ENCODE peak calls at places on chromosomes 16 and 17, in nine cellular contexts. One of them, this sample, is unnamed. For H3K36me3, the result is how much of the 10 kb centered on the place peaks cover.

GRCh38 chr17:48612456-48612853 is 1.6 kb upstream of the HOXB7 start:
- DNase-seq in pancreas: no peak
- DNase-seq in breast epithelium: no peak
- DNase-seq in tibial artery: no peak
- DNase-seq in IMR-90: peak
- DNase-seq in endodermal cell: no peak
- DNase-seq in esophagus squamous epithelium: no peak
- DNase-seq in testis: no peak
- DNase-seq in K562: no peak
- DNase-seq in this sample: peak

GRCh38 chr17:76267051-76267576 is 2.0 kb downstream of the UBALD2 start:
- DNase-seq in breast epithelium: no peak
- DNase-seq in testis: no peak
- DNase-seq in pancreas: no peak
- DNase-seq in K562: no peak
- DNase-seq in tibial artery: no peak
- DNase-seq in esophagus squamous epithelium: no peak
- DNase-seq in endodermal cell: no peak
- DNase-seq in IMR-90: no peak
- DNase-seq in this sample: no peak

GRCh38 chr17:48718162-48718780 is 4.0 kb downstream of the PRAC1 start:
- DNase-seq in esophagus squamous epithelium: no peak
- DNase-seq in pancreas: no peak
- DNase-seq in K562: no peak
- DNase-seq in IMR-90: no peak
- DNase-seq in tibial artery: no peak
- DNase-seq in testis: no peak
- DNase-seq in breast epithelium: no peak
- DNase-seq in endodermal cell: no peak
- DNase-seq in this sample: no peak

GRCh38 chr17:36183001-36183810 is 6.8 kb upstream of the TBC1D3B start:
- DNase-seq in esophagus squamous epithelium: no peak
- DNase-seq in breast epithelium: peak
- DNase-seq in tibial artery: peak
- DNase-seq in pancreas: peak
- DNase-seq in endodermal cell: peak
- DNase-seq in IMR-90: peak
- DNase-seq in K562: peak
- DNase-seq in testis: peak
- DNase-seq in this sample: no peak

GRCh38 chr17:5220074-5220473 is 14.6 kb downstream of the SCIMP start:
- DNase-seq in breast epithelium: no peak
- DNase-seq in esophagus squamous epithelium: no peak
- DNase-seq in pancreas: no peak
- DNase-seq in K562: no peak
- DNase-seq in IMR-90: no peak
- DNase-seq in endodermal cell: no peak
- DNase-seq in testis: no peak
- DNase-seq in tibial artery: no peak
- DNase-seq in this sample: no peak

GRCh38 chr17:79924639-79924976 is 85.4 kb upstream of the CBX4 start:
- DNase-seq in endodermal cell: no peak
- DNase-seq in tibial artery: no peak
- DNase-seq in IMR-90: no peak
- DNase-seq in esophagus squamous epithelium: no peak
- DNase-seq in pancreas: no peak
- DNase-seq in breast epithelium: no peak
- DNase-seq in K562: no peak
- DNase-seq in testis: no peak
- DNase-seq in this sample: no peak

GRCh38 chr17:42775534-42776098 is 2.4 kb downstream of the VPS25 start:
- DNase-seq in IMR-90: peak
- DNase-seq in K562: peak
- DNase-seq in testis: no peak
- DNase-seq in tibial artery: no peak
- DNase-seq in esophagus squamous epithelium: no peak
- DNase-seq in endodermal cell: no peak
- DNase-seq in breast epithelium: no peak
- DNase-seq in pancreas: no peak
- DNase-seq in this sample: no peak

GRCh38 chr17:75237100-75238014 is 24.0 kb downstream of the GGA3 start:
- DNase-seq in breast epithelium: no peak
- DNase-seq in endodermal cell: no peak
- DNase-seq in IMR-90: no peak
- DNase-seq in esophagus squamous epithelium: no peak
- DNase-seq in K562: no peak
- DNase-seq in tibial artery: no peak
- DNase-seq in testis: no peak
- DNase-seq in pancreas: no peak
- DNase-seq in this sample: no peak

GRCh38 chr17:63552211-63552610 is 1.9 kb downstream of the DCAF7 start:
- DNase-seq in pancreas: no peak
- DNase-seq in IMR-90: peak
- DNase-seq in breast epithelium: peak
- DNase-seq in testis: no peak
- DNase-seq in K562: no peak
- DNase-seq in esophagus squamous epithelium: no peak
- DNase-seq in tibial artery: no peak
- DNase-seq in endodermal cell: peak
- DNase-seq in this sample: no peak

GRCh38 chr17:1177099-1177996 is 2.4 kb downstream of the ABR start:
- DNase-seq in tibial artery: no peak
- DNase-seq in pancreas: no peak
- DNase-seq in endodermal cell: no peak
- DNase-seq in IMR-90: peak
- DNase-seq in K562: no peak
- DNase-seq in esophagus squamous epithelium: no peak
- DNase-seq in testis: no peak
- DNase-seq in breast epithelium: no peak
- DNase-seq in this sample: no peak

GRCh38 chr16:1776991-1777374 is 4.0 kb upstream of the MRPS34 start:
- DNase-seq in testis: no peak
- DNase-seq in IMR-90: no peak
- DNase-seq in tibial artery: no peak
- DNase-seq in breast epithelium: no peak
- DNase-seq in endodermal cell: no peak
- DNase-seq in K562: no peak
- DNase-seq in pancreas: peak
- DNase-seq in esophagus squamous epithelium: no peak
- DNase-seq in this sample: no peak
- H3K36me3 ChIP-seq in testis: under half
- H3K36me3 ChIP-seq in IMR-90: under half
- H3K36me3 ChIP-seq in tibial artery: under half
- H3K36me3 ChIP-seq in breast epithelium: under half
- H3K36me3 ChIP-seq in endodermal cell: under half
- H3K36me3 ChIP-seq in K562: half or more
- H3K36me3 ChIP-seq in pancreas: under half
- H3K36me3 ChIP-seq in esophagus squamous epithelium: half or more
- H3K36me3 ChIP-seq in this sample: under half

GRCh38 chr16:23699100-23699499 is 13.9 kb downstream of the ERN2 start:
- DNase-seq in breast epithelium: peak
- DNase-seq in testis: no peak
- DNase-seq in tibial artery: no peak
- DNase-seq in endodermal cell: no peak
- DNase-seq in pancreas: no peak
- DNase-seq in K562: no peak
- DNase-seq in IMR-90: no peak
- DNase-seq in esophagus squamous epithelium: no peak
- DNase-seq in this sample: no peak

GRCh38 chr16:23694707-23695373 is 16.2 kb downstream of the PLK1 start:
- DNase-seq in pancreas: no peak
- DNase-seq in testis: peak
- DNase-seq in breast epithelium: no peak
- DNase-seq in IMR-90: peak
- DNase-seq in tibial artery: no peak
- DNase-seq in endodermal cell: peak
- DNase-seq in K562: peak
- DNase-seq in esophagus squamous epithelium: no peak
- DNase-seq in this sample: no peak

GRCh38 chr16:23692190-23692837 is 13.6 kb downstream of the PLK1 start:
- DNase-seq in IMR-90: no peak
- DNase-seq in endodermal cell: no peak
- DNase-seq in testis: no peak
- DNase-seq in pancreas: no peak
- DNase-seq in K562: no peak
- DNase-seq in tibial artery: no peak
- DNase-seq in breast epithelium: no peak
- DNase-seq in esophagus squamous epithelium: no peak
- DNase-seq in this sample: no peak

GRCh38 chr16:23691483-23692189 is 12.9 kb downstream of the PLK1 start:
- DNase-seq in breast epithelium: no peak
- DNase-seq in K562: no peak
- DNase-seq in IMR-90: no peak
- DNase-seq in endodermal cell: no peak
- DNase-seq in esophagus squamous epithelium: no peak
- DNase-seq in tibial artery: no peak
- DNase-seq in pancreas: no peak
- DNase-seq in testis: no peak
- DNase-seq in this sample: no peak

DNA sequence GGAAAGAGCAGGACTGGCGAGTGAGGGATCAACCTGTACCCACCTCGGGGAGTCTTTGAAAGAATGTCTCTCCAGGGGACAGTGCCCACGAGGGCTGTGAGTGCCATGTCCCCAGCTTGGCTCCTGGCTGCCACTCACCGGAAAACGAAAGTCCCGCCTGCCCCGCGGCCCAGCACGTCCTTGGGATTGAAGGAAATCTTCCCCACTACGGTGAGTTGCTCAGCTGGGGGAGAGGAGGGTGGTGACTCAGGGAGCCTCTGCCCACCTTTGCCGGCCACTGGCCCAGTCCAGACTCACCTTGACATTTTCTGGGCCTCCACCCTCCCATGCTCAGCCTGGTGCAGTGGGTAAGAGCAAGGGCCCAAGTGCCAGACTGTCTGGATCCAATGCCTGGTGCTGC is 17.1 kb downstream of the PLK1 start:
- DNase-seq in endodermal cell: no peak
- DNase-seq in IMR-90: no peak
- DNase-seq in K562: no peak
- DNase-seq in testis: no peak
- DNase-seq in breast epithelium: no peak
- DNase-seq in esophagus squamous epithelium: no peak
- DNase-seq in pancreas: no peak
- DNase-seq in tibial artery: no peak
- DNase-seq in this sample: no peak
- H3K4me3 ChIP-seq in endodermal cell: no peak
- H3K4me3 ChIP-seq in IMR-90: no peak
- H3K4me3 ChIP-seq in K562: no peak
- H3K4me3 ChIP-seq in testis: no peak
- H3K4me3 ChIP-seq in breast epithelium: no peak
- H3K4me3 ChIP-seq in esophagus squamous epithelium: no peak
- H3K4me3 ChIP-seq in pancreas: no peak
- H3K4me3 ChIP-seq in tibial artery: no peak
- H3K4me3 ChIP-seq in this sample: no peak

GRCh38 chr16:4463522-4464163 is 10.8 kb downstream of the NMRAL1 start:
- DNase-seq in testis: no peak
- DNase-seq in esophagus squamous epithelium: no peak
- DNase-seq in tibial artery: no peak
- DNase-seq in pancreas: no peak
- DNase-seq in breast epithelium: no peak
- DNase-seq in IMR-90: no peak
- DNase-seq in endodermal cell: no peak
- DNase-seq in K562: no peak
- DNase-seq in this sample: no peak

GRCh38 chr16:4455951-4456350 is 18.5 kb downstream of the NMRAL1 start:
- DNase-seq in testis: no peak
- DNase-seq in breast epithelium: no peak
- DNase-seq in tibial artery: no peak
- DNase-seq in esophagus squamous epithelium: no peak
- DNase-seq in pancreas: no peak
- DNase-seq in IMR-90: no peak
- DNase-seq in endodermal cell: no peak
- DNase-seq in K562: no peak
- DNase-seq in this sample: peak

GRCh38 chr16:4465977-4466779 is 8.2 kb downstream of the NMRAL1 start:
- DNase-seq in testis: no peak
- DNase-seq in breast epithelium: no peak
- DNase-seq in endodermal cell: no peak
- DNase-seq in pancreas: no peak
- DNase-seq in K562: no peak
- DNase-seq in tibial artery: no peak
- DNase-seq in esophagus squamous epithelium: no peak
- DNase-seq in IMR-90: no peak
- DNase-seq in this sample: no peak

GRCh38 chr16:4460936-4461249 is 13.5 kb downstream of the NMRAL1 start:
- DNase-seq in pancreas: no peak
- DNase-seq in K562: no peak
- DNase-seq in esophagus squamous epithelium: no peak
- DNase-seq in tibial artery: no peak
- DNase-seq in testis: no peak
- DNase-seq in breast epithelium: no peak
- DNase-seq in IMR-90: no peak
- DNase-seq in endodermal cell: no peak
- DNase-seq in this sample: no peak

GRCh38 chr16:4461250-4462085 is 13.0 kb downstream of the NMRAL1 start:
- DNase-seq in tibial artery: no peak
- DNase-seq in K562: peak
- DNase-seq in esophagus squamous epithelium: no peak
- DNase-seq in breast epithelium: no peak
- DNase-seq in testis: no peak
- DNase-seq in pancreas: no peak
- DNase-seq in endodermal cell: peak
- DNase-seq in IMR-90: no peak
- DNase-seq in this sample: no peak
- H3K36me3 ChIP-seq in tibial artery: under half
- H3K36me3 ChIP-seq in K562: half or more
- H3K36me3 ChIP-seq in esophagus squamous epithelium: half or more
- H3K36me3 ChIP-seq in breast epithelium: under half
- H3K36me3 ChIP-seq in testis: under half
- H3K36me3 ChIP-seq in pancreas: under half
- H3K36me3 ChIP-seq in endodermal cell: under half
- H3K36me3 ChIP-seq in IMR-90: under half
- H3K36me3 ChIP-seq in this sample: under half

GRCh38 chr16:82067810-82068325 is 32.8 kb downstream of the HSD17B2 start:
- DNase-seq in pancreas: no peak
- DNase-seq in breast epithelium: no peak
- DNase-seq in tibial artery: no peak
- DNase-seq in IMR-90: no peak
- DNase-seq in endodermal cell: no peak
- DNase-seq in testis: no peak
- DNase-seq in K562: no peak
- DNase-seq in esophagus squamous epithelium: no peak
- DNase-seq in this sample: no peak

GRCh38 chr16:82072313-82072712 is 37.3 kb downstream of the HSD17B2 start:
- DNase-seq in pancreas: no peak
- DNase-seq in testis: no peak
- DNase-seq in esophagus squamous epithelium: no peak
- DNase-seq in endodermal cell: no peak
- DNase-seq in K562: no peak
- DNase-seq in IMR-90: no peak
- DNase-seq in tibial artery: no peak
- DNase-seq in breast epithelium: no peak
- DNase-seq in this sample: no peak

GRCh38 chr16:82071421-82071820 is 36.4 kb downstream of the HSD17B2 start:
- DNase-seq in testis: no peak
- DNase-seq in endodermal cell: no peak
- DNase-seq in breast epithelium: no peak
- DNase-seq in IMR-90: no peak
- DNase-seq in esophagus squamous epithelium: no peak
- DNase-seq in tibial artery: no peak
- DNase-seq in pancreas: no peak
- DNase-seq in K562: no peak
- DNase-seq in this sample: no peak

GRCh38 chr16:82074019-82074558 is 39.0 kb downstream of the HSD17B2 start:
- DNase-seq in endodermal cell: no peak
- DNase-seq in K562: no peak
- DNase-seq in IMR-90: no peak
- DNase-seq in tibial artery: no peak
- DNase-seq in esophagus squamous epithelium: no peak
- DNase-seq in testis: no peak
- DNase-seq in breast epithelium: no peak
- DNase-seq in pancreas: no peak
- DNase-seq in this sample: no peak

GRCh38 chr16:82070656-82071369 is 35.8 kb downstream of the HSD17B2 start:
- DNase-seq in IMR-90: peak
- DNase-seq in endodermal cell: no peak
- DNase-seq in tibial artery: no peak
- DNase-seq in testis: no peak
- DNase-seq in pancreas: no peak
- DNase-seq in esophagus squamous epithelium: no peak
- DNase-seq in K562: no peak
- DNase-seq in breast epithelium: peak
- DNase-seq in this sample: no peak
- H3K4me3 ChIP-seq in IMR-90: no peak
- H3K4me3 ChIP-seq in endodermal cell: no peak
- H3K4me3 ChIP-seq in tibial artery: no peak
- H3K4me3 ChIP-seq in testis: no peak
- H3K4me3 ChIP-seq in pancreas: no peak
- H3K4me3 ChIP-seq in esophagus squamous epithelium: no peak
- H3K4me3 ChIP-seq in K562: no peak
- H3K4me3 ChIP-seq in breast epithelium: no peak
- H3K4me3 ChIP-seq in this sample: no peak

This sample was measured in SJCRH30.